ENCODE peak calls at places on chromosomes 13 and 19, in nine cellular contexts. One of them, this sample, is unnamed.
A peak's percentile ranks its signal among the peaks of the same experiment; 100 is the strongest.

GRCh38 chr19:44007473-44007872 is 4.7 kb downstream of the ZNF230 start:
- DNase-seq in WERI-Rb-1: no peak
- DNase-seq in stimulated activated naive CD8-positive, alpha-beta T cell treated with anti-CD3 and anti-CD28 coated beads, Interleukin-15, Interleukin-2, amounts not matched to agents 100 U/mL and 50 U/mL, for 24 hours: no peak
- DNase-seq in NCI-H1092 treated with DMSO at 0.1 percent for 48 hours: no peak
- DNase-seq in stimulated activated CD8-positive, alpha-beta memory T cell treated with anti-CD3 and anti-CD28 coated beads, Interleukin-2, amount 100 ng/mL, for 1 hour: no peak
- DNase-seq in NCI-H748 treated with DMSO at 0.1 percent for 48 hours: no peak
- DNase-seq in heart left ventricle: no peak
- DNase-seq in hepatic stellate cell: no peak
- DNase-seq in iris pigment epithelial cell: no peak
- DNase-seq in this sample: no peak

GRCh38 chr19:57280913-57281425 is 684 bp downstream of the ZNF460 start:
- DNase-seq in WERI-Rb-1: no peak
- DNase-seq in stimulated activated naive CD8-positive, alpha-beta T cell treated with anti-CD3 and anti-CD28 coated beads, Interleukin-15, Interleukin-2, amounts not matched to agents 100 U/mL and 50 U/mL, for 24 hours: no peak
- DNase-seq in NCI-H1092 treated with DMSO at 0.1 percent for 48 hours: no peak
- DNase-seq in stimulated activated CD8-positive, alpha-beta memory T cell treated with anti-CD3 and anti-CD28 coated beads, Interleukin-2, amount 100 ng/mL, for 1 hour: no peak
- DNase-seq in NCI-H748 treated with DMSO at 0.1 percent for 48 hours: no peak
- DNase-seq in heart left ventricle: no peak
- DNase-seq in hepatic stellate cell: no peak
- DNase-seq in iris pigment epithelial cell: no peak
- DNase-seq in this sample: no peak

GRCh38 chr13:106566682-106567420 is 1.1 kb downstream of the ARGLU1 start:
- DNase-seq in WERI-Rb-1: peak; percentile 84
- DNase-seq in stimulated activated naive CD8-positive, alpha-beta T cell treated with anti-CD3 and anti-CD28 coated beads, Interleukin-15, Interleukin-2, amounts not matched to agents 100 U/mL and 50 U/mL, for 24 hours: peak; percentile 56
- DNase-seq in NCI-H1092 treated with DMSO at 0.1 percent for 48 hours: peak; percentile 64
- DNase-seq in stimulated activated CD8-positive, alpha-beta memory T cell treated with anti-CD3 and anti-CD28 coated beads, Interleukin-2, amount 100 ng/mL, for 1 hour: peak; percentile 14
- DNase-seq in NCI-H748 treated with DMSO at 0.1 percent for 48 hours: peak; percentile 39
- DNase-seq in heart left ventricle: peak; percentile 79
- DNase-seq in hepatic stellate cell: peak; percentile 56
- DNase-seq in iris pigment epithelial cell: peak; percentile 69
- DNase-seq in this sample: peak; percentile 47

GRCh38 chr19:53394522-53394973 is 401 bp upstream of the ZNF765 start:
- DNase-seq in WERI-Rb-1: peak; percentile 47
- DNase-seq in stimulated activated naive CD8-positive, alpha-beta T cell treated with anti-CD3 and anti-CD28 coated beads, Interleukin-15, Interleukin-2, amounts not matched to agents 100 U/mL and 50 U/mL, for 24 hours: no peak
- DNase-seq in NCI-H1092 treated with DMSO at 0.1 percent for 48 hours: peak; percentile 52
- DNase-seq in stimulated activated CD8-positive, alpha-beta memory T cell treated with anti-CD3 and anti-CD28 coated beads, Interleukin-2, amount 100 ng/mL, for 1 hour: no peak
- DNase-seq in NCI-H748 treated with DMSO at 0.1 percent for 48 hours: no peak
- DNase-seq in heart left ventricle: peak; percentile 79
- DNase-seq in hepatic stellate cell: peak; percentile 55
- DNase-seq in iris pigment epithelial cell: peak; percentile 30
- DNase-seq in this sample: no peak

GRCh38 chr13:112354330-112355273 is 21.6 kb upstream of the SPACA7 start:
- DNase-seq in WERI-Rb-1: no peak
- DNase-seq in stimulated activated naive CD8-positive, alpha-beta T cell treated with anti-CD3 and anti-CD28 coated beads, Interleukin-15, Interleukin-2, amounts not matched to agents 100 U/mL and 50 U/mL, for 24 hours: no peak
- DNase-seq in NCI-H1092 treated with DMSO at 0.1 percent for 48 hours: no peak
- DNase-seq in stimulated activated CD8-positive, alpha-beta memory T cell treated with anti-CD3 and anti-CD28 coated beads, Interleukin-2, amount 100 ng/mL, for 1 hour: no peak
- DNase-seq in NCI-H748 treated with DMSO at 0.1 percent for 48 hours: no peak
- DNase-seq in heart left ventricle: no peak
- DNase-seq in hepatic stellate cell: no peak
- DNase-seq in iris pigment epithelial cell: no peak
- DNase-seq in this sample: no peak

GRCh38 chr19:8466018-8466417 is 21.2 kb downstream of the HNRNPM start:
- DNase-seq in WERI-Rb-1: no peak
- DNase-seq in stimulated activated naive CD8-positive, alpha-beta T cell treated with anti-CD3 and anti-CD28 coated beads, Interleukin-15, Interleukin-2, amounts not matched to agents 100 U/mL and 50 U/mL, for 24 hours: no peak
- DNase-seq in NCI-H1092 treated with DMSO at 0.1 percent for 48 hours: no peak
- DNase-seq in stimulated activated CD8-positive, alpha-beta memory T cell treated with anti-CD3 and anti-CD28 coated beads, Interleukin-2, amount 100 ng/mL, for 1 hour: no peak
- DNase-seq in NCI-H748 treated with DMSO at 0.1 percent for 48 hours: no peak
- DNase-seq in heart left ventricle: no peak
- DNase-seq in hepatic stellate cell: peak; percentile 46
- DNase-seq in iris pigment epithelial cell: peak; percentile 93
- DNase-seq in this sample: no peak

GRCh38 chr19:28103916-28104315 is 1109.0 kb downstream of the UQCRFS1 start:
- DNase-seq in WERI-Rb-1: no peak
- DNase-seq in stimulated activated naive CD8-positive, alpha-beta T cell treated with anti-CD3 and anti-CD28 coated beads, Interleukin-15, Interleukin-2, amounts not matched to agents 100 U/mL and 50 U/mL, for 24 hours: no peak
- DNase-seq in NCI-H1092 treated with DMSO at 0.1 percent for 48 hours: no peak
- DNase-seq in stimulated activated CD8-positive, alpha-beta memory T cell treated with anti-CD3 and anti-CD28 coated beads, Interleukin-2, amount 100 ng/mL, for 1 hour: no peak
- DNase-seq in NCI-H748 treated with DMSO at 0.1 percent for 48 hours: no peak
- DNase-seq in heart left ventricle: no peak
- DNase-seq in hepatic stellate cell: no peak
- DNase-seq in iris pigment epithelial cell: no peak
- DNase-seq in this sample: no peak

GRCh38 chr13:80132741-80133601 is 208.0 kb downstream of the SPRY2 start:
- DNase-seq in WERI-Rb-1: peak; percentile 5
- DNase-seq in stimulated activated naive CD8-positive, alpha-beta T cell treated with anti-CD3 and anti-CD28 coated beads, Interleukin-15, Interleukin-2, amounts not matched to agents 100 U/mL and 50 U/mL, for 24 hours: no peak
- DNase-seq in NCI-H1092 treated with DMSO at 0.1 percent for 48 hours: no peak
- DNase-seq in stimulated activated CD8-positive, alpha-beta memory T cell treated with anti-CD3 and anti-CD28 coated beads, Interleukin-2, amount 100 ng/mL, for 1 hour: no peak
- DNase-seq in NCI-H748 treated with DMSO at 0.1 percent for 48 hours: peak; percentile 13
- DNase-seq in heart left ventricle: peak; percentile 85
- DNase-seq in hepatic stellate cell: peak; percentile 24
- DNase-seq in iris pigment epithelial cell: peak; percentile 77
- DNase-seq in this sample: no peak

GRCh38 chr19:11587302-11587972 is 9.8 kb upstream of the ZNF627 start:
- DNase-seq in WERI-Rb-1: peak; percentile 76
- DNase-seq in stimulated activated naive CD8-positive, alpha-beta T cell treated with anti-CD3 and anti-CD28 coated beads, Interleukin-15, Interleukin-2, amounts not matched to agents 100 U/mL and 50 U/mL, for 24 hours: peak; percentile 81
- DNase-seq in NCI-H1092 treated with DMSO at 0.1 percent for 48 hours: peak; percentile 83
- DNase-seq in stimulated activated CD8-positive, alpha-beta memory T cell treated with anti-CD3 and anti-CD28 coated beads, Interleukin-2, amount 100 ng/mL, for 1 hour: peak; percentile 54
- DNase-seq in NCI-H748 treated with DMSO at 0.1 percent for 48 hours: peak; percentile 45
- DNase-seq in heart left ventricle: peak; percentile 65
- DNase-seq in hepatic stellate cell: peak; percentile 83
- DNase-seq in iris pigment epithelial cell: peak; percentile 53
- DNase-seq in this sample: peak; percentile 64

GRCh38 chr19:49790866-49791265 is 22.2 kb downstream of the FUZ start:
- DNase-seq in WERI-Rb-1: no peak
- DNase-seq in stimulated activated naive CD8-positive, alpha-beta T cell treated with anti-CD3 and anti-CD28 coated beads, Interleukin-15, Interleukin-2, amounts not matched to agents 100 U/mL and 50 U/mL, for 24 hours: no peak
- DNase-seq in NCI-H1092 treated with DMSO at 0.1 percent for 48 hours: no peak
- DNase-seq in stimulated activated CD8-positive, alpha-beta memory T cell treated with anti-CD3 and anti-CD28 coated beads, Interleukin-2, amount 100 ng/mL, for 1 hour: no peak
- DNase-seq in NCI-H748 treated with DMSO at 0.1 percent for 48 hours: no peak
- DNase-seq in heart left ventricle: no peak
- DNase-seq in hepatic stellate cell: peak; percentile 41
- DNase-seq in iris pigment epithelial cell: peak; percentile 56
- DNase-seq in this sample: no peak

GRCh38 chr19:17681505-17682125 is 6.5 kb downstream of the UNC13A start:
- DNase-seq in WERI-Rb-1: no peak
- DNase-seq in stimulated activated naive CD8-positive, alpha-beta T cell treated with anti-CD3 and anti-CD28 coated beads, Interleukin-15, Interleukin-2, amounts not matched to agents 100 U/mL and 50 U/mL, for 24 hours: peak; percentile 59
- DNase-seq in NCI-H1092 treated with DMSO at 0.1 percent for 48 hours: no peak
- DNase-seq in stimulated activated CD8-positive, alpha-beta memory T cell treated with anti-CD3 and anti-CD28 coated beads, Interleukin-2, amount 100 ng/mL, for 1 hour: no peak
- DNase-seq in NCI-H748 treated with DMSO at 0.1 percent for 48 hours: no peak
- DNase-seq in heart left ventricle: no peak
- DNase-seq in hepatic stellate cell: peak; percentile 61
- DNase-seq in iris pigment epithelial cell: peak; percentile 45
- DNase-seq in this sample: no peak

GRCh38 chr19:29275266-29275665 is 62.3 kb upstream of the UQCRFS1 start:
- DNase-seq in WERI-Rb-1: no peak
- DNase-seq in stimulated activated naive CD8-positive, alpha-beta T cell treated with anti-CD3 and anti-CD28 coated beads, Interleukin-15, Interleukin-2, amounts not matched to agents 100 U/mL and 50 U/mL, for 24 hours: no peak
- DNase-seq in NCI-H1092 treated with DMSO at 0.1 percent for 48 hours: no peak
- DNase-seq in stimulated activated CD8-positive, alpha-beta memory T cell treated with anti-CD3 and anti-CD28 coated beads, Interleukin-2, amount 100 ng/mL, for 1 hour: no peak
- DNase-seq in NCI-H748 treated with DMSO at 0.1 percent for 48 hours: no peak
- DNase-seq in heart left ventricle: no peak
- DNase-seq in hepatic stellate cell: no peak
- DNase-seq in iris pigment epithelial cell: no peak
- DNase-seq in this sample: no peak

GRCh38 chr13:23356368-23356767 is 77.1 kb downstream of the SACS start:
- DNase-seq in WERI-Rb-1: no peak
- DNase-seq in stimulated activated naive CD8-positive, alpha-beta T cell treated with anti-CD3 and anti-CD28 coated beads, Interleukin-15, Interleukin-2, amounts not matched to agents 100 U/mL and 50 U/mL, for 24 hours: no peak
- DNase-seq in NCI-H1092 treated with DMSO at 0.1 percent for 48 hours: no peak
- DNase-seq in stimulated activated CD8-positive, alpha-beta memory T cell treated with anti-CD3 and anti-CD28 coated beads, Interleukin-2, amount 100 ng/mL, for 1 hour: no peak
- DNase-seq in NCI-H748 treated with DMSO at 0.1 percent for 48 hours: no peak
- DNase-seq in heart left ventricle: no peak
- DNase-seq in hepatic stellate cell: no peak
- DNase-seq in iris pigment epithelial cell: no peak
- DNase-seq in this sample: no peak

GRCh38 chr13:50889317-50889716 is 20.3 kb upstream of the RNASEH2B start:
- DNase-seq in WERI-Rb-1: no peak
- DNase-seq in stimulated activated naive CD8-positive, alpha-beta T cell treated with anti-CD3 and anti-CD28 coated beads, Interleukin-15, Interleukin-2, amounts not matched to agents 100 U/mL and 50 U/mL, for 24 hours: no peak
- DNase-seq in NCI-H1092 treated with DMSO at 0.1 percent for 48 hours: no peak
- DNase-seq in stimulated activated CD8-positive, alpha-beta memory T cell treated with anti-CD3 and anti-CD28 coated beads, Interleukin-2, amount 100 ng/mL, for 1 hour: no peak
- DNase-seq in NCI-H748 treated with DMSO at 0.1 percent for 48 hours: no peak
- DNase-seq in heart left ventricle: no peak
- DNase-seq in hepatic stellate cell: no peak
- DNase-seq in iris pigment epithelial cell: no peak
- DNase-seq in this sample: no peak

GRCh38 chr13:34401741-34402140 is 540.3 kb upstream of the NBEA start:
- DNase-seq in WERI-Rb-1: no peak
- DNase-seq in stimulated activated naive CD8-positive, alpha-beta T cell treated with anti-CD3 and anti-CD28 coated beads, Interleukin-15, Interleukin-2, amounts not matched to agents 100 U/mL and 50 U/mL, for 24 hours: no peak
- DNase-seq in NCI-H1092 treated with DMSO at 0.1 percent for 48 hours: no peak
- DNase-seq in stimulated activated CD8-positive, alpha-beta memory T cell treated with anti-CD3 and anti-CD28 coated beads, Interleukin-2, amount 100 ng/mL, for 1 hour: no peak
- DNase-seq in NCI-H748 treated with DMSO at 0.1 percent for 48 hours: no peak
- DNase-seq in heart left ventricle: no peak
- DNase-seq in hepatic stellate cell: peak; percentile 17
- DNase-seq in iris pigment epithelial cell: peak; percentile 43
- DNase-seq in this sample: no peak

GRCh38 chr19:33520844-33521479 is 629 bp downstream of the PEPD start:
- DNase-seq in WERI-Rb-1: no peak
- DNase-seq in stimulated activated naive CD8-positive, alpha-beta T cell treated with anti-CD3 and anti-CD28 coated beads, Interleukin-15, Interleukin-2, amounts not matched to agents 100 U/mL and 50 U/mL, for 24 hours: no peak
- DNase-seq in NCI-H1092 treated with DMSO at 0.1 percent for 48 hours: no peak
- DNase-seq in stimulated activated CD8-positive, alpha-beta memory T cell treated with anti-CD3 and anti-CD28 coated beads, Interleukin-2, amount 100 ng/mL, for 1 hour: no peak
- DNase-seq in NCI-H748 treated with DMSO at 0.1 percent for 48 hours: no peak
- DNase-seq in heart left ventricle: no peak
- DNase-seq in hepatic stellate cell: no peak
- DNase-seq in iris pigment epithelial cell: no peak
- DNase-seq in this sample: no peak

GRCh38 chr19:4326837-4327251 is 11.8 kb downstream of the STAP2 start:
- DNase-seq in WERI-Rb-1: no peak
- DNase-seq in stimulated activated naive CD8-positive, alpha-beta T cell treated with anti-CD3 and anti-CD28 coated beads, Interleukin-15, Interleukin-2, amounts not matched to agents 100 U/mL and 50 U/mL, for 24 hours: peak; percentile 37
- DNase-seq in NCI-H1092 treated with DMSO at 0.1 percent for 48 hours: no peak
- DNase-seq in stimulated activated CD8-positive, alpha-beta memory T cell treated with anti-CD3 and anti-CD28 coated beads, Interleukin-2, amount 100 ng/mL, for 1 hour: no peak
- DNase-seq in NCI-H748 treated with DMSO at 0.1 percent for 48 hours: no peak
- DNase-seq in heart left ventricle: no peak
- DNase-seq in hepatic stellate cell: no peak
- DNase-seq in iris pigment epithelial cell: no peak
- DNase-seq in this sample: no peak

GRCh38 chr13:48334534-48335127 is 31.1 kb downstream of the RB1 start:
- DNase-seq in WERI-Rb-1: no peak
- DNase-seq in stimulated activated naive CD8-positive, alpha-beta T cell treated with anti-CD3 and anti-CD28 coated beads, Interleukin-15, Interleukin-2, amounts not matched to agents 100 U/mL and 50 U/mL, for 24 hours: no peak
- DNase-seq in NCI-H1092 treated with DMSO at 0.1 percent for 48 hours: no peak
- DNase-seq in stimulated activated CD8-positive, alpha-beta memory T cell treated with anti-CD3 and anti-CD28 coated beads, Interleukin-2, amount 100 ng/mL, for 1 hour: no peak
- DNase-seq in NCI-H748 treated with DMSO at 0.1 percent for 48 hours: peak; percentile 18
- DNase-seq in heart left ventricle: no peak
- DNase-seq in hepatic stellate cell: no peak
- DNase-seq in iris pigment epithelial cell: peak; percentile 55
- DNase-seq in this sample: no peak

GRCh38 chr19:8304841-8305621 is 3.1 kb downstream of the CD320 start:
- DNase-seq in WERI-Rb-1: peak; percentile 49
- DNase-seq in stimulated activated naive CD8-positive, alpha-beta T cell treated with anti-CD3 and anti-CD28 coated beads, Interleukin-15, Interleukin-2, amounts not matched to agents 100 U/mL and 50 U/mL, for 24 hours: peak; percentile 64
- DNase-seq in NCI-H1092 treated with DMSO at 0.1 percent for 48 hours: no peak
- DNase-seq in stimulated activated CD8-positive, alpha-beta memory T cell treated with anti-CD3 and anti-CD28 coated beads, Interleukin-2, amount 100 ng/mL, for 1 hour: no peak
- DNase-seq in NCI-H748 treated with DMSO at 0.1 percent for 48 hours: no peak
- DNase-seq in heart left ventricle: peak; percentile 33
- DNase-seq in hepatic stellate cell: no peak
- DNase-seq in iris pigment epithelial cell: no peak
- DNase-seq in this sample: no peak

GRCh38 chr13:34734932-34735331 is 207.1 kb upstream of the NBEA start:
- DNase-seq in WERI-Rb-1: no peak
- DNase-seq in stimulated activated naive CD8-positive, alpha-beta T cell treated with anti-CD3 and anti-CD28 coated beads, Interleukin-15, Interleukin-2, amounts not matched to agents 100 U/mL and 50 U/mL, for 24 hours: no peak
- DNase-seq in NCI-H1092 treated with DMSO at 0.1 percent for 48 hours: no peak
- DNase-seq in stimulated activated CD8-positive, alpha-beta memory T cell treated with anti-CD3 and anti-CD28 coated beads, Interleukin-2, amount 100 ng/mL, for 1 hour: no peak
- DNase-seq in NCI-H748 treated with DMSO at 0.1 percent for 48 hours: no peak
- DNase-seq in heart left ventricle: no peak
- DNase-seq in hepatic stellate cell: no peak
- DNase-seq in iris pigment epithelial cell: no peak
- DNase-seq in this sample: no peak

GRCh38 chr13:23020246-23020843 is 160.4 kb upstream of the SGCG start:
- DNase-seq in WERI-Rb-1: peak; percentile 57
- DNase-seq in stimulated activated naive CD8-positive, alpha-beta T cell treated with anti-CD3 and anti-CD28 coated beads, Interleukin-15, Interleukin-2, amounts not matched to agents 100 U/mL and 50 U/mL, for 24 hours: peak; percentile 18
- DNase-seq in NCI-H1092 treated with DMSO at 0.1 percent for 48 hours: peak; percentile 65
- DNase-seq in stimulated activated CD8-positive, alpha-beta memory T cell treated with anti-CD3 and anti-CD28 coated beads, Interleukin-2, amount 100 ng/mL, for 1 hour: no peak
- DNase-seq in NCI-H748 treated with DMSO at 0.1 percent for 48 hours: peak; percentile 85
- DNase-seq in heart left ventricle: no peak
- DNase-seq in hepatic stellate cell: peak; percentile 11
- DNase-seq in iris pigment epithelial cell: peak; percentile 53
- DNase-seq in this sample: peak; percentile 11

GRCh38 chr19:55070755-55071502 is 4.7 kb upstream of the EPS8L1 start:
- DNase-seq in WERI-Rb-1: no peak
- DNase-seq in stimulated activated naive CD8-positive, alpha-beta T cell treated with anti-CD3 and anti-CD28 coated beads, Interleukin-15, Interleukin-2, amounts not matched to agents 100 U/mL and 50 U/mL, for 24 hours: no peak
- DNase-seq in NCI-H1092 treated with DMSO at 0.1 percent for 48 hours: no peak
- DNase-seq in stimulated activated CD8-positive, alpha-beta memory T cell treated with anti-CD3 and anti-CD28 coated beads, Interleukin-2, amount 100 ng/mL, for 1 hour: no peak
- DNase-seq in NCI-H748 treated with DMSO at 0.1 percent for 48 hours: no peak
- DNase-seq in heart left ventricle: no peak
- DNase-seq in hepatic stellate cell: peak; percentile 83
- DNase-seq in iris pigment epithelial cell: peak; percentile 81
- DNase-seq in this sample: no peak

GRCh38 chr13:73417012-73417615 is 358.3 kb downstream of the KLF5 start:
- DNase-seq in WERI-Rb-1: no peak
- DNase-seq in stimulated activated naive CD8-positive, alpha-beta T cell treated with anti-CD3 and anti-CD28 coated beads, Interleukin-15, Interleukin-2, amounts not matched to agents 100 U/mL and 50 U/mL, for 24 hours: no peak
- DNase-seq in NCI-H1092 treated with DMSO at 0.1 percent for 48 hours: peak; percentile 14
- DNase-seq in stimulated activated CD8-positive, alpha-beta memory T cell treated with anti-CD3 and anti-CD28 coated beads, Interleukin-2, amount 100 ng/mL, for 1 hour: no peak
- DNase-seq in NCI-H748 treated with DMSO at 0.1 percent for 48 hours: peak; percentile 36
- DNase-seq in heart left ventricle: no peak
- DNase-seq in hepatic stellate cell: no peak
- DNase-seq in iris pigment epithelial cell: peak; percentile 19
- DNase-seq in this sample: no peak

GRCh38 chr19:6014551-6015135 is 36.7 kb upstream of the RANBP3 start:
- DNase-seq in WERI-Rb-1: peak; percentile 42
- DNase-seq in stimulated activated naive CD8-positive, alpha-beta T cell treated with anti-CD3 and anti-CD28 coated beads, Interleukin-15, Interleukin-2, amounts not matched to agents 100 U/mL and 50 U/mL, for 24 hours: no peak
- DNase-seq in NCI-H1092 treated with DMSO at 0.1 percent for 48 hours: no peak
- DNase-seq in stimulated activated CD8-positive, alpha-beta memory T cell treated with anti-CD3 and anti-CD28 coated beads, Interleukin-2, amount 100 ng/mL, for 1 hour: no peak
- DNase-seq in NCI-H748 treated with DMSO at 0.1 percent for 48 hours: no peak
- DNase-seq in heart left ventricle: no peak
- DNase-seq in hepatic stellate cell: no peak
- DNase-seq in iris pigment epithelial cell: no peak
- DNase-seq in this sample: no peak

GRCh38 chr13:99648905-99649304 is 147.6 kb downstream of the TM9SF2 start:
- DNase-seq in WERI-Rb-1: no peak
- DNase-seq in stimulated activated naive CD8-positive, alpha-beta T cell treated with anti-CD3 and anti-CD28 coated beads, Interleukin-15, Interleukin-2, amounts not matched to agents 100 U/mL and 50 U/mL, for 24 hours: no peak
- DNase-seq in NCI-H1092 treated with DMSO at 0.1 percent for 48 hours: no peak
- DNase-seq in stimulated activated CD8-positive, alpha-beta memory T cell treated with anti-CD3 and anti-CD28 coated beads, Interleukin-2, amount 100 ng/mL, for 1 hour: no peak
- DNase-seq in NCI-H748 treated with DMSO at 0.1 percent for 48 hours: no peak
- DNase-seq in heart left ventricle: no peak
- DNase-seq in hepatic stellate cell: no peak
- DNase-seq in iris pigment epithelial cell: no peak
- DNase-seq in this sample: no peak

GRCh38 chr19:56136362-56136761 is 4.7 kb upstream of the ZNF444 start:
- DNase-seq in WERI-Rb-1: no peak
- DNase-seq in stimulated activated naive CD8-positive, alpha-beta T cell treated with anti-CD3 and anti-CD28 coated beads, Interleukin-15, Interleukin-2, amounts not matched to agents 100 U/mL and 50 U/mL, for 24 hours: no peak
- DNase-seq in NCI-H1092 treated with DMSO at 0.1 percent for 48 hours: no peak
- DNase-seq in stimulated activated CD8-positive, alpha-beta memory T cell treated with anti-CD3 and anti-CD28 coated beads, Interleukin-2, amount 100 ng/mL, for 1 hour: no peak
- DNase-seq in NCI-H748 treated with DMSO at 0.1 percent for 48 hours: no peak
- DNase-seq in heart left ventricle: no peak
- DNase-seq in hepatic stellate cell: no peak
- DNase-seq in iris pigment epithelial cell: peak; percentile 12
- DNase-seq in this sample: no peak

GRCh38 chr19:3163230-3163886 is 15.2 kb upstream of the S1PR4 start:
- DNase-seq in WERI-Rb-1: peak; percentile 77
- DNase-seq in stimulated activated naive CD8-positive, alpha-beta T cell treated with anti-CD3 and anti-CD28 coated beads, Interleukin-15, Interleukin-2, amounts not matched to agents 100 U/mL and 50 U/mL, for 24 hours: peak; percentile 79
- DNase-seq in NCI-H1092 treated with DMSO at 0.1 percent for 48 hours: peak; percentile 45
- DNase-seq in stimulated activated CD8-positive, alpha-beta memory T cell treated with anti-CD3 and anti-CD28 coated beads, Interleukin-2, amount 100 ng/mL, for 1 hour: peak; percentile 57
- DNase-seq in NCI-H748 treated with DMSO at 0.1 percent for 48 hours: peak; percentile 15
- DNase-seq in heart left ventricle: peak; percentile 67
- DNase-seq in hepatic stellate cell: peak; percentile 87
- DNase-seq in iris pigment epithelial cell: peak; percentile 44
- DNase-seq in this sample: peak; percentile 95